ENCODE peak calls at places on chromosome 7, in ten cellular contexts. Y is BJ; I is brain microvascular endothelial cell; T is lower leg skin; Q is PC-3; E is CD8-positive, alpha-beta T cell; D is lower lobe of right lung; K is right lobe of liver; A is thoracic aorta; C is AG04450. V is an unnamed sample.
A peak's percentile ranks its signal among the peaks of the same experiment; 100 is the strongest.

GRCh38 chr7:129468087-129468486 is 33.9 kb downstream of the STRIP2 start:
- DNase-seq in Y (peak; percentile 14), I (peak; percentile 23), T (no peak), Q (no peak), E (no peak), D (no peak), K (no peak), A (no peak), C (peak; percentile 10), V (no peak)

GRCh38 chr7:157663061-157663863 is 326.5 kb downstream of the DNAJB6 start:
- DNase-seq in Y (no peak), I (peak; percentile 18), T (no peak), Q (no peak), E (no peak), D (no peak), K (no peak), A (no peak), C (no peak), V (no peak)

GRCh38 chr7:22574756-22575517 is 74.9 kb upstream of the STEAP1B start:
- DNase-seq in Y (no peak), I (no peak), T (no peak), Q (peak; percentile 10), E (no peak), D (no peak), K (no peak), A (no peak), C (no peak), V (no peak)

GRCh38 chr7:28280516-28280915 is 99.9 kb upstream of the JAZF1 start:
- DNase-seq in Y (no peak), I (no peak), T (no peak), Q (no peak), E (no peak), D (no peak), K (no peak), A (no peak), C (no peak), V (no peak)

GRCh38 chr7:756231-756927 is 29.3 kb upstream of the PRKAR1B start:
- DNase-seq in Y (no peak), I (no peak), T (no peak), Q (no peak), E (no peak), D (peak; percentile 10), K (peak; percentile 27), A (no peak), C (no peak), V (no peak)

GRCh38 chr7:122166260-122166659 is 22.2 kb upstream of the AASS start:
- DNase-seq in Y (no peak), I (no peak), T (no peak), Q (peak; percentile 4), E (no peak), D (no peak), K (no peak), A (no peak), C (no peak), V (no peak)

GRCh38 chr7:154676422-154677073 is 326.4 kb downstream of the PAXIP1 start:
- DNase-seq in Y (no peak), I (no peak), T (peak; percentile 17), Q (no peak), E (no peak), D (peak; percentile 54), K (no peak), A (no peak), C (no peak), V (no peak)

GRCh38 chr7:122310119-122311021 is 5.8 kb upstream of the FEZF1 start:
- DNase-seq in Y (no peak), I (no peak), T (no peak), Q (no peak), E (no peak), D (peak; percentile 45), K (no peak), A (no peak), C (no peak), V (no peak)

GRCh38 chr7:130145424-130146106 is 59.6 kb downstream of the TMEM209 start:
- DNase-seq in Y (no peak), I (no peak), T (no peak), Q (no peak), E (no peak), D (no peak), K (no peak), A (no peak), C (no peak), V (no peak)

GRCh38 chr7:77729574-77730348 is 33.5 kb downstream of the RSBN1L start:
- DNase-seq in Y (no peak), I (no peak), T (no peak), Q (no peak), E (no peak), D (no peak), K (no peak), A (no peak), C (no peak), V (no peak)

GRCh38 chr7:68408873-68409272 is 1189.4 kb upstream of the AUTS2 start:
- DNase-seq in Y (no peak), I (no peak), T (no peak), Q (no peak), E (no peak), D (no peak), K (no peak), A (no peak), C (no peak), V (no peak)

GRCh38 chr7:126979722-126980121 is 273.0 kb downstream of the GRM8 start:
- DNase-seq in Y (no peak), I (no peak), T (no peak), Q (no peak), E (no peak), D (no peak), K (peak; percentile 46), A (no peak), C (no peak), V (no peak)

GRCh38 chr7:36366005-36366583 is 23.6 kb upstream of the ANLN start:
- DNase-seq in Y (no peak), I (no peak), T (no peak), Q (no peak), E (no peak), D (no peak), K (no peak), A (no peak), C (no peak), V (no peak)

GRCh38 chr7:96952974-96953391 is 52.4 kb upstream of the DLX6 start:
- DNase-seq in Y (no peak), I (peak; percentile 22), T (no peak), Q (peak; percentile 85), E (no peak), D (no peak), K (no peak), A (no peak), C (no peak), V (no peak)

GRCh38 chr7:144853542-144853941 is 17.7 kb upstream of the TPK1 start:
- DNase-seq in Y (no peak), I (no peak), T (no peak), Q (no peak), E (no peak), D (no peak), K (no peak), A (no peak), C (no peak), V (no peak)

GRCh38 chr7:100602889-100603696 is 930 bp downstream of the PCOLCE start:
- DNase-seq in Y (peak; percentile 44), I (peak; percentile 43), T (peak; percentile 66), Q (no peak), E (no peak), D (no peak), K (no peak), A (no peak), C (no peak), V (peak; percentile 96)

GRCh38 chr7:148983220-148984146 is 44.8 kb downstream of the PDIA4 start:
- DNase-seq in Y (no peak), I (peak; percentile 73), T (no peak), Q (peak; percentile 77), E (peak; percentile 80), D (no peak), K (peak; percentile 11), A (peak; percentile 16), C (peak; percentile 62), V (no peak)

GRCh38 chr7:143299840-143300239 is 11.7 kb downstream of the CASP2 start:
- DNase-seq in Y (no peak), I (no peak), T (no peak), Q (peak; percentile 52), E (peak; percentile 66), D (no peak), K (peak; percentile 71), A (no peak), C (no peak), V (no peak)

DNA sequence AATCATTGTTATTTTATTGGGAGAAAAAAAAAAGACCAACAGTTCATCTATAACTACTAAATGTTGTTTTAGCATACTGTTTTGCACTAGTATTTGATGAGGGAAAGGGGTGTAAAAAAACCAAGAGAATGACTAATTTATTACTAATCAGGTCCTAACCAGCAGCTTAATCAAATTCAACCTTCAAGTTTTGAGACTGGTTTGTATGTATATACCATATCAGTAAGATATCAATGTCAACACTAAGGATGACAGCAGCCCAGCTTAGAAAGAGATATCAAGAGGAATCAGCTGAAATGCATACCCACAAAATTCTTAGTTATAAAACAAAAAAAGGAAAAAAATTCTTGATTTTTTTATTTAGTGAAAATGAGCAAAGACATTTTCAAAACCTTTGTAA is 122.6 kb downstream of the KMT2C start:
- DNase-seq in Y (no peak), I (no peak), T (no peak), Q (no peak), E (no peak), D (no peak), K (no peak), A (no peak), C (no peak), V (no peak)
- H3K4me3 ChIP-seq in Y (no peak overlapping the region), I (no peak overlapping the region), T (no peak overlapping the region), Q (no peak overlapping the region), E (no peak overlapping the region), D (no peak overlapping the region), K (no peak overlapping the region), A (no peak overlapping the region), C (no peak overlapping the region), V (no peak overlapping the region)

GRCh38 chr7:115475774-115476407 is 554.0 kb downstream of the MDFIC start:
- DNase-seq in Y (no peak), I (no peak), T (no peak), Q (peak; percentile 26), E (no peak), D (no peak), K (no peak), A (no peak), C (no peak), V (no peak)
- H3K4me3 ChIP-seq in Y (no peak overlapping the region), I (no peak overlapping the region), T (no peak overlapping the region), Q (no peak overlapping the region), E (no peak overlapping the region), D (no peak overlapping the region), K (no peak overlapping the region), A (no peak overlapping the region), C (no peak overlapping the region), V (no peak overlapping the region)

GRCh38 chr7:51316666-51317581 is at the start of gene COBL:
- DNase-seq in Y (no peak), I (no peak), T (no peak), Q (peak; percentile 29), E (no peak), D (peak; percentile 66), K (peak; percentile 86), A (no peak), C (no peak), V (no peak)
- H3K4me3 ChIP-seq in Y (no peak within 1 kb of the TSS), I (peak within 1 kb of the TSS; percentile 39), T (peak within 1 kb of the TSS; percentile 41), Q (peak within 1 kb of the TSS; percentile 80), E (no peak within 1 kb of the TSS), D (peak within 1 kb of the TSS; percentile 66), K (peak within 1 kb of the TSS; percentile 86), A (peak within 1 kb of the TSS; percentile 67), C (no peak within 1 kb of the TSS), V (peak within 1 kb of the TSS; percentile 54)

DNA sequence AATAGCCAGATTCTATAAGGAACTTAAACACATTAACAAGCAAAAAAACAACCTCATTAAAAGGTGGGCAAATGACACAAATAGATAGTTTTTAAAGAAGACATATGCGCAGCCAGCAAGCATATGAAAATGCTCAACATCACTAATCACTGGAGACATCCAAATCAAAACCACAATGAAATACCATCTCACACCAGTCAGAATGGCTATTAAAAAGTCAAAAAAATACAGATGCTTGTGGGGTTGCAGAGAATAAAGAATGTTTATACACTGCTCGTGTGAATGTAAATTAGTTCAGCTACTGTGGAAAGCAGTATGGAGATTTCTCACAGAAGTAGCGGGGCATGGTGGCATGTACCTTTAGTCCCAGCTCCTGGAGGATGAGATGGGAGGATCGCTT is 164.0 kb downstream of the CHRM2 start:
- DNase-seq in Y (no peak), I (no peak), T (no peak), Q (no peak), E (no peak), D (no peak), K (no peak), A (no peak), C (no peak), V (no peak)
- H3K4me3 ChIP-seq in Y (no peak overlapping the region), I (no peak overlapping the region), T (no peak overlapping the region), Q (no peak overlapping the region), E (no peak overlapping the region), D (no peak overlapping the region), K (no peak overlapping the region), A (no peak overlapping the region), C (no peak overlapping the region), V (no peak overlapping the region)